ENCODE peak calls at places on chromosome 22, in nine cellular contexts. One of them, this sample, is unnamed.

GRCh38 chr22:44549021-44549420 is 51.0 kb upstream of the RTL6 start:
- DNase-seq in ovary: no peak
- DNase-seq in iris pigment epithelial cell: no peak
- DNase-seq in NCI-H446 treated with DMSO at 0.1 percent for 48 hours: no peak
- DNase-seq in stimulated activated CD8-positive, alpha-beta memory T cell treated with anti-CD3 and anti-CD28 coated beads, Interleukin-15, amount 100 ng/mL, for 24 hours: no peak
- DNase-seq in H1: no peak
- DNase-seq in B cell: no peak
- DNase-seq in posterior cingulate gyrus: no peak
- DNase-seq in activated CD8-positive, alpha-beta memory T cell treated with anti-CD3 and anti-CD28 coated beads, Interleukin-2, amount 50 U/mL, for 48 hours: no peak
- DNase-seq in this sample: no peak

GRCh38 chr22:27099896-27100295 is 442.5 kb downstream of the MIAT start:
- DNase-seq in ovary: no peak
- DNase-seq in iris pigment epithelial cell: no peak
- DNase-seq in NCI-H446 treated with DMSO at 0.1 percent for 48 hours: no peak
- DNase-seq in stimulated activated CD8-positive, alpha-beta memory T cell treated with anti-CD3 and anti-CD28 coated beads, Interleukin-15, amount 100 ng/mL, for 24 hours: no peak
- DNase-seq in H1: no peak
- DNase-seq in B cell: no peak
- DNase-seq in posterior cingulate gyrus: no peak
- DNase-seq in activated CD8-positive, alpha-beta memory T cell treated with anti-CD3 and anti-CD28 coated beads, Interleukin-2, amount 50 U/mL, for 48 hours: no peak
- DNase-seq in this sample: no peak

GRCh38 chr22:44329179-44329796 is 16.5 kb upstream of the SHISAL1 start:
- DNase-seq in ovary: no peak
- DNase-seq in iris pigment epithelial cell: no peak
- DNase-seq in NCI-H446 treated with DMSO at 0.1 percent for 48 hours: no peak
- DNase-seq in stimulated activated CD8-positive, alpha-beta memory T cell treated with anti-CD3 and anti-CD28 coated beads, Interleukin-15, amount 100 ng/mL, for 24 hours: no peak
- DNase-seq in H1: no peak
- DNase-seq in B cell: no peak
- DNase-seq in posterior cingulate gyrus: no peak
- DNase-seq in activated CD8-positive, alpha-beta memory T cell treated with anti-CD3 and anti-CD28 coated beads, Interleukin-2, amount 50 U/mL, for 48 hours: peak; percentile 62
- DNase-seq in this sample: peak; percentile 87

GRCh38 chr22:20428496-20429253 is 8.9 kb downstream of the SCARF2 start:
- DNase-seq in ovary: no peak
- DNase-seq in iris pigment epithelial cell: no peak
- DNase-seq in NCI-H446 treated with DMSO at 0.1 percent for 48 hours: no peak
- DNase-seq in stimulated activated CD8-positive, alpha-beta memory T cell treated with anti-CD3 and anti-CD28 coated beads, Interleukin-15, amount 100 ng/mL, for 24 hours: no peak
- DNase-seq in H1: no peak
- DNase-seq in B cell: no peak
- DNase-seq in posterior cingulate gyrus: no peak
- DNase-seq in activated CD8-positive, alpha-beta memory T cell treated with anti-CD3 and anti-CD28 coated beads, Interleukin-2, amount 50 U/mL, for 48 hours: no peak
- DNase-seq in this sample: no peak

GRCh38 chr22:31284756-31285155 is 7.5 kb downstream of the PIK3IP1 start:
- DNase-seq in ovary: no peak
- DNase-seq in iris pigment epithelial cell: no peak
- DNase-seq in NCI-H446 treated with DMSO at 0.1 percent for 48 hours: no peak
- DNase-seq in stimulated activated CD8-positive, alpha-beta memory T cell treated with anti-CD3 and anti-CD28 coated beads, Interleukin-15, amount 100 ng/mL, for 24 hours: no peak
- DNase-seq in H1: no peak
- DNase-seq in B cell: no peak
- DNase-seq in posterior cingulate gyrus: no peak
- DNase-seq in activated CD8-positive, alpha-beta memory T cell treated with anti-CD3 and anti-CD28 coated beads, Interleukin-2, amount 50 U/mL, for 48 hours: no peak
- DNase-seq in this sample: no peak

GRCh38 chr22:29408925-29409324 is 20.6 kb upstream of the AP1B1 start:
- DNase-seq in ovary: no peak
- DNase-seq in iris pigment epithelial cell: no peak
- DNase-seq in NCI-H446 treated with DMSO at 0.1 percent for 48 hours: no peak
- DNase-seq in stimulated activated CD8-positive, alpha-beta memory T cell treated with anti-CD3 and anti-CD28 coated beads, Interleukin-15, amount 100 ng/mL, for 24 hours: no peak
- DNase-seq in H1: no peak
- DNase-seq in B cell: no peak
- DNase-seq in posterior cingulate gyrus: no peak
- DNase-seq in activated CD8-positive, alpha-beta memory T cell treated with anti-CD3 and anti-CD28 coated beads, Interleukin-2, amount 50 U/mL, for 48 hours: no peak
- DNase-seq in this sample: no peak

GRCh38 chr22:28299760-28300159 is 379.9 kb downstream of the TTC28 start:
- DNase-seq in ovary: no peak
- DNase-seq in iris pigment epithelial cell: peak; percentile 16
- DNase-seq in NCI-H446 treated with DMSO at 0.1 percent for 48 hours: no peak
- DNase-seq in stimulated activated CD8-positive, alpha-beta memory T cell treated with anti-CD3 and anti-CD28 coated beads, Interleukin-15, amount 100 ng/mL, for 24 hours: no peak
- DNase-seq in H1: no peak
- DNase-seq in B cell: no peak
- DNase-seq in posterior cingulate gyrus: no peak
- DNase-seq in activated CD8-positive, alpha-beta memory T cell treated with anti-CD3 and anti-CD28 coated beads, Interleukin-2, amount 50 U/mL, for 48 hours: no peak
- DNase-seq in this sample: no peak

GRCh38 chr22:33332538-33332937 is 274.4 kb upstream of the SYN3 start:
- DNase-seq in ovary: no peak
- DNase-seq in iris pigment epithelial cell: no peak
- DNase-seq in NCI-H446 treated with DMSO at 0.1 percent for 48 hours: no peak
- DNase-seq in stimulated activated CD8-positive, alpha-beta memory T cell treated with anti-CD3 and anti-CD28 coated beads, Interleukin-15, amount 100 ng/mL, for 24 hours: no peak
- DNase-seq in H1: no peak
- DNase-seq in B cell: no peak
- DNase-seq in posterior cingulate gyrus: no peak
- DNase-seq in activated CD8-positive, alpha-beta memory T cell treated with anti-CD3 and anti-CD28 coated beads, Interleukin-2, amount 50 U/mL, for 48 hours: no peak
- DNase-seq in this sample: no peak

GRCh38 chr22:50276143-50276542 is 6.0 kb upstream of the MAPK11 start:
- DNase-seq in ovary: no peak
- DNase-seq in iris pigment epithelial cell: peak; percentile 71
- DNase-seq in NCI-H446 treated with DMSO at 0.1 percent for 48 hours: no peak
- DNase-seq in stimulated activated CD8-positive, alpha-beta memory T cell treated with anti-CD3 and anti-CD28 coated beads, Interleukin-15, amount 100 ng/mL, for 24 hours: no peak
- DNase-seq in H1: peak; percentile 77
- DNase-seq in B cell: peak; percentile 77
- DNase-seq in posterior cingulate gyrus: peak; percentile 91
- DNase-seq in activated CD8-positive, alpha-beta memory T cell treated with anti-CD3 and anti-CD28 coated beads, Interleukin-2, amount 50 U/mL, for 48 hours: peak; percentile 85
- DNase-seq in this sample: peak; percentile 76

GRCh38 chr22:17314472-17314871 is 54.8 kb upstream of the CECR2 start:
- DNase-seq in ovary: no peak
- DNase-seq in iris pigment epithelial cell: no peak
- DNase-seq in NCI-H446 treated with DMSO at 0.1 percent for 48 hours: no peak
- DNase-seq in stimulated activated CD8-positive, alpha-beta memory T cell treated with anti-CD3 and anti-CD28 coated beads, Interleukin-15, amount 100 ng/mL, for 24 hours: no peak
- DNase-seq in H1: no peak
- DNase-seq in B cell: no peak
- DNase-seq in posterior cingulate gyrus: no peak
- DNase-seq in activated CD8-positive, alpha-beta memory T cell treated with anti-CD3 and anti-CD28 coated beads, Interleukin-2, amount 50 U/mL, for 48 hours: no peak
- DNase-seq in this sample: peak; percentile 67

GRCh38 chr22:42416671-42417230 is 15.5 kb downstream of the NFAM1 start:
- DNase-seq in ovary: no peak
- DNase-seq in iris pigment epithelial cell: no peak
- DNase-seq in NCI-H446 treated with DMSO at 0.1 percent for 48 hours: no peak
- DNase-seq in stimulated activated CD8-positive, alpha-beta memory T cell treated with anti-CD3 and anti-CD28 coated beads, Interleukin-15, amount 100 ng/mL, for 24 hours: no peak
- DNase-seq in H1: no peak
- DNase-seq in B cell: no peak
- DNase-seq in posterior cingulate gyrus: no peak
- DNase-seq in activated CD8-positive, alpha-beta memory T cell treated with anti-CD3 and anti-CD28 coated beads, Interleukin-2, amount 50 U/mL, for 48 hours: no peak
- DNase-seq in this sample: no peak

GRCh38 chr22:46328797-46329196 is 6.7 kb upstream of the TRMU start:
- DNase-seq in ovary: no peak
- DNase-seq in iris pigment epithelial cell: no peak
- DNase-seq in NCI-H446 treated with DMSO at 0.1 percent for 48 hours: no peak
- DNase-seq in stimulated activated CD8-positive, alpha-beta memory T cell treated with anti-CD3 and anti-CD28 coated beads, Interleukin-15, amount 100 ng/mL, for 24 hours: no peak
- DNase-seq in H1: no peak
- DNase-seq in B cell: no peak
- DNase-seq in posterior cingulate gyrus: no peak
- DNase-seq in activated CD8-positive, alpha-beta memory T cell treated with anti-CD3 and anti-CD28 coated beads, Interleukin-2, amount 50 U/mL, for 48 hours: no peak
- DNase-seq in this sample: no peak

GRCh38 chr22:39240841-39241631 is 3.7 kb downstream of the PDGFB start:
- DNase-seq in ovary: no peak
- DNase-seq in iris pigment epithelial cell: no peak
- DNase-seq in NCI-H446 treated with DMSO at 0.1 percent for 48 hours: no peak
- DNase-seq in stimulated activated CD8-positive, alpha-beta memory T cell treated with anti-CD3 and anti-CD28 coated beads, Interleukin-15, amount 100 ng/mL, for 24 hours: no peak
- DNase-seq in H1: peak; percentile 59
- DNase-seq in B cell: no peak
- DNase-seq in posterior cingulate gyrus: no peak
- DNase-seq in activated CD8-positive, alpha-beta memory T cell treated with anti-CD3 and anti-CD28 coated beads, Interleukin-2, amount 50 U/mL, for 48 hours: no peak
- DNase-seq in this sample: peak; percentile 94

GRCh38 chr22:44702479-44703219 is 645 bp downstream of the PRR5 start:
- DNase-seq in ovary: peak; percentile 54
- DNase-seq in iris pigment epithelial cell: peak; percentile 39
- DNase-seq in NCI-H446 treated with DMSO at 0.1 percent for 48 hours: no peak
- DNase-seq in stimulated activated CD8-positive, alpha-beta memory T cell treated with anti-CD3 and anti-CD28 coated beads, Interleukin-15, amount 100 ng/mL, for 24 hours: no peak
- DNase-seq in H1: peak; percentile 75
- DNase-seq in B cell: peak; percentile 56
- DNase-seq in posterior cingulate gyrus: no peak
- DNase-seq in activated CD8-positive, alpha-beta memory T cell treated with anti-CD3 and anti-CD28 coated beads, Interleukin-2, amount 50 U/mL, for 48 hours: peak; percentile 70
- DNase-seq in this sample: peak; percentile 81

GRCh38 chr22:30511109-30511508 is 5.6 kb upstream of the SEC14L4 start:
- DNase-seq in ovary: no peak
- DNase-seq in iris pigment epithelial cell: no peak
- DNase-seq in NCI-H446 treated with DMSO at 0.1 percent for 48 hours: no peak
- DNase-seq in stimulated activated CD8-positive, alpha-beta memory T cell treated with anti-CD3 and anti-CD28 coated beads, Interleukin-15, amount 100 ng/mL, for 24 hours: no peak
- DNase-seq in H1: no peak
- DNase-seq in B cell: no peak
- DNase-seq in posterior cingulate gyrus: no peak
- DNase-seq in activated CD8-positive, alpha-beta memory T cell treated with anti-CD3 and anti-CD28 coated beads, Interleukin-2, amount 50 U/mL, for 48 hours: no peak
- DNase-seq in this sample: peak; percentile 33

GRCh38 chr22:44347098-44347497 is 34.3 kb upstream of the SHISAL1 start:
- DNase-seq in ovary: no peak
- DNase-seq in iris pigment epithelial cell: peak; percentile 11
- DNase-seq in NCI-H446 treated with DMSO at 0.1 percent for 48 hours: no peak
- DNase-seq in stimulated activated CD8-positive, alpha-beta memory T cell treated with anti-CD3 and anti-CD28 coated beads, Interleukin-15, amount 100 ng/mL, for 24 hours: no peak
- DNase-seq in H1: no peak
- DNase-seq in B cell: no peak
- DNase-seq in posterior cingulate gyrus: no peak
- DNase-seq in activated CD8-positive, alpha-beta memory T cell treated with anti-CD3 and anti-CD28 coated beads, Interleukin-2, amount 50 U/mL, for 48 hours: no peak
- DNase-seq in this sample: no peak